ENCODE peak calls at places on chromosomes 5 and 9, in four cellular contexts. Q, G, U and D are unnamed samples. For H3K4me1, the result is how much of the 10 kb centered on the place peaks cover.

GRCh38 chr9:35618325-35618727 is at the start of gene CD72:
- DNase-seq in Q (no peak), G (no peak), U (peak), D (no peak)

GRCh38 chr5:135075621-135076585 is 41.9 kb upstream of the PITX1 start:
- DNase-seq in Q (no peak), G (no peak), U (no peak), D (no peak)

GRCh38 chr5:135448071-135448704 is 1.0 kb upstream of the DCANP1 start:
- DNase-seq in Q (no peak), G (no peak), U (no peak), D (no peak)

GRCh38 chr5:39638803-39639202 is 214.0 kb upstream of the DAB2 start:
- DNase-seq in Q (no peak), G (no peak), U (no peak), D (no peak)

GRCh38 chr9:98861881-98862501 is 54.5 kb downstream of the GALNT12 start:
- DNase-seq in Q (no peak), G (no peak), U (no peak), D (no peak)

GRCh38 chr9:137241490-137242328 is 622 bp downstream of the TUBB4B start:
- DNase-seq in Q (no peak), G (no peak), U (peak), D (peak)

GRCh38 chr5:155699385-155699784 is 627.6 kb upstream of the SGCD start:
- DNase-seq in Q (no peak), G (no peak), U (no peak), D (no peak)

GRCh38 chr5:60852317-60852716 is 8.2 kb upstream of the ELOVL7 start:
- DNase-seq in Q (no peak), G (no peak), U (no peak), D (no peak)

GRCh38 chr5:88672644-88673493 is 210.1 kb downstream of the MEF2C start:
- DNase-seq in Q (peak), G (no peak), U (no peak), D (no peak)

GRCh38 chr5:102312586-102312985 is 16.5 kb upstream of the SLCO4C1 start:
- DNase-seq in Q (no peak), G (no peak), U (no peak), D (no peak)

GRCh38 chr5:121366515-121366914 is 485.2 kb upstream of the FTMT start:
- DNase-seq in Q (no peak), G (no peak), U (no peak), D (no peak)

GRCh38 chr9:71766663-71767062 is 1.6 kb downstream of the CEMIP2 start:
- DNase-seq in Q (no peak), G (peak), U (no peak), D (no peak)

GRCh38 chr5:126745259-126745992 is 31.5 kb upstream of the LMNB1 start:
- DNase-seq in Q (no peak), G (no peak), U (no peak), D (no peak)

GRCh38 chr9:134633362-134634142 is 8.1 kb upstream of the COL5A1 start:
- DNase-seq in Q (no peak), G (no peak), U (no peak), D (no peak)

GRCh38 chr9:6415266-6415665 is 2.3 kb downstream of the UHRF2 start:
- DNase-seq in Q (no peak), G (no peak), U (no peak), D (peak)

GRCh38 chr9:126326228-126327015 is at the start of gene MVB12B:
- DNase-seq in Q (no peak), G (no peak), U (peak), D (peak)

GRCh38 chr9:32866292-32866691 is 83.0 kb downstream of the TMEM215 start:
- DNase-seq in Q (no peak), G (no peak), U (no peak), D (no peak)

GRCh38 chr5:141605523-141606277 is 13.1 kb downstream of the DIAPH1 start:
- DNase-seq in Q (no peak), G (peak), U (no peak), D (no peak)

GRCh38 chr5:172113036-172113435 is 75.0 kb downstream of the STK10 start:
- DNase-seq in Q (no peak), G (peak), U (no peak), D (no peak)

GRCh38 chr5:154107010-154107409 is 68.2 kb downstream of the MFAP3 start:
- DNase-seq in Q (no peak), G (no peak), U (no peak), D (no peak)

GRCh38 chr5:154087260-154087659 is 48.5 kb downstream of the MFAP3 start:
- DNase-seq in Q (no peak), G (no peak), U (no peak), D (no peak)

GRCh38 chr9:71096431-71097108 is 24.9 kb downstream of the TRPM3 start:
- DNase-seq in Q (no peak), G (no peak), U (no peak), D (no peak)

DNA sequence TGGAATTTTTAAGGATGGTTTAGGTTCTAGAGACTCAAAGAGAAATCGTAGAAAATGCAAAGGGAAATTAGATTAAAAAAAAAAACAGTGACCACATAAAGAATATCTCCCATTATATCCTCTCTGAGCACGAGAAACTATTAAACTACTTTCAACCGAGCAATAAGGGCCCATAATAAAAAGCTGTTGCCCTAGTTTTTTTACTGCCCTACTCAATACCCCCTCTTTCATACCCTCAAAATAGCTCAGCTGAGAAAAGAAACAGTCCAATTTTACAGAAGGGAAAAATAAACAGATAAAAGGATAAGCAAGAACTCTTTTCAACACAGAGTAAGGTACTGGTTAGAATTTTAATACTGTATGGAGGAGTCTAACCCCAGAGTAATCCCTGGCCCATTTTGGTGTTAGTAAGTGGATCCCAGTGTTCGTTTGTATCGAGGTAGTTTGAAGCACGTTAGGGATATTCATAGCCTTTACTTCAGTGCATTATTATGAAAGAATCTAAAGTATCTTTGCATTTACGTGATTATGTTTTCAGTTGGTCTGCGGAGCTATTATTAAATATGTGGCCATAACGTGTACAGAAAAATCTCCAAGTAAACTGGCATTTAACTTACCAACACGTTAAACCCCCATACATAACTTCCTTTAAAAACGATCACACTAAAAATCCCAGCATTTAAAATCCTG is 980 bp upstream of the RHOBTB3 start:
- DNase-seq in Q (no peak), G (no peak), U (no peak), D (no peak)
- H3K4me1 ChIP-seq in Q (under half), G (under half), U (under half), D (under half)

GRCh38 chr9:120780367-120780766 is 12.8 kb downstream of the FBXW2 start:
- DNase-seq in Q (no peak), G (no peak), U (no peak), D (no peak)
- TF ChIP-seq NRF1 in Q (no peak), G (no peak), U (no peak), D (no peak)

DNA sequence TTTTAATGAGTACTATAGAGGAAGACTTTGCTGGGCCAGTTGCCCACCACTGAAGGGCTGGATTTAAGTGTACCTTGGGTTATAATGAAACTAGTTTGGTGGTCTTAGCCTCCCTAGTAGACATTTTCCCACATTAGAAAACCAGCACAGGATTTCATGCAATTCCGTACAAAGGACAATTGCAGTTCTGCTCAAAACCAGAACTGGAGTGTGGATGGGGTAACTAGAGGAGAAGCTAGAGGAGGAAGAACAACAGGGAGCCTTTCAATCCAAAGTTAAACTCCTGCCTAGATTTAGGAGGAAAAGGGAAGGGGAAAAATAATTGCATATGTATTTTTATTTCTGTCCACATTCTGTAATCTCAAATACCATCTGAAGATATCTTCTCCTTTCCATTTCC is 97.5 kb upstream of the SSBP2 start:
- DNase-seq in Q (no peak), G (no peak), U (no peak), D (no peak)
- H3K4me1 ChIP-seq in Q (under half), G (under half), U (under half), D (under half)

GRCh38 chr9:17859987-17860386 is 281.1 kb downstream of the SH3GL2 start:
- DNase-seq in Q (no peak), G (no peak), U (no peak), D (no peak)

GRCh38 chr9:17862081-17862480 is 283.2 kb downstream of the SH3GL2 start:
- DNase-seq in Q (no peak), G (no peak), U (no peak), D (no peak)

GRCh38 chr9:17859228-17859627 is 280.4 kb downstream of the SH3GL2 start:
- DNase-seq in Q (no peak), G (no peak), U (no peak), D (no peak)

DNA sequence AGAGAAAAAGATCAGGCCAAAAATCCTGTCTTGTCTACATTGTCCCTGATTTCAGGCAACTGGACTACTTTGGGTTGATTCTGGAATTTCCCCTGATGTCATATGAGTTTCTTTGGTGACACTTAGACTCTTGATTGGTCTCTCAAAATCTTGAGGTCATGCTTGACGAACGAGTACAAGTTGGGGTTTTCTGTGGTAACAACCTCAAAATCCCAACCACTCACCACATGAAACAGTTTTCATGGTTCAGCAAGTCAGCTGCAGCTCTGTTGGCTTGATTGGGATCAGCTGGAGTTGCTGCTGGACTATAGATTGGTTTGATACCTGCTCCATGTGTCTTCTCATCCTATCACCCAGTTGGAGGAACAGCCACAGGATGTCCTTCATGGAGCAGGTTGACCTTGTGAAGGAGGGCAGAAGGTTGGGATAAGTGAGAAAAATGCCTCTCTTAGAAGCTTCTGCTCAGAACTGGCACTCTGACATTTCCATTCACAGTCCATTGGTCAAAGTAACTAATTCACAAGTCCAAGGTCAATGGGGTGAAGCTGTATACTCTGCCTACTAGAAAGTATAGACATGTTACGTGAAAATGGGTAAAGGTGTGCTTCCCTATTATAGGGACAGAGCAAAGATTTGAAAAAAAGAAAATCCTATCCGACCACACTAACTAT is 284.5 kb downstream of the SH3GL2 start:
- DNase-seq in Q (no peak), G (peak), U (no peak), D (no peak)
- TF ChIP-seq NRF1 in Q (no peak), G (no peak), U (no peak), D (no peak)

GRCh38 chr5:34538026-34538672 is 118.0 kb upstream of the RAI14 start:
- DNase-seq in Q (no peak), G (no peak), U (peak), D (no peak)
- H3K4me1 ChIP-seq in Q (under half), G (under half), U (under half), D (under half)

DNA sequence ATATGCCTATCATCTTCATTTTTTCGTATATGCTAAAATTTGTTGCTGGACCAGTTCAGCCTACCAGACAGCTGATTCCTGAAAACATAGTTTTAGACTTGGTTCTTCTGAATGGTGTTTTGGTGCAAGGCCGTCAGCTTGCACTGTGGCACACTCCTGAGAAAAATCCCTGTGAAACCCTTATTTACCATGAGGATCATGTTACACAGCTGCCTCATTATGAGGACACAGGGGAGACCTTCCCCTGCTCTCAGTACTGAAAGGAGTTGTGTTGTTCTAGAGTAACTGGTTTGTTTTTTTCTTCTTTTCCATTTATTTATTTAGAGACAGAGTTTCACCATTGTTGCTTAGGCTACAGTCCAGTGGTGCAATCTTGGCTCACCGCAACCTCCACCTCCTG is 37.6 kb downstream of the MAST4 start:
- DNase-seq in Q (no peak), G (no peak), U (no peak), D (no peak)
- TF ChIP-seq NRF1 in Q (no peak), G (no peak), U (no peak), D (no peak)

GRCh38 chr5:127867006-127867788 is 164.0 kb downstream of the CCDC192 start:
- DNase-seq in Q (no peak), G (no peak), U (no peak), D (no peak)

GRCh38 chr5:127872494-127872893 is 169.3 kb downstream of the CCDC192 start:
- DNase-seq in Q (no peak), G (no peak), U (no peak), D (no peak)

GRCh38 chr5:127870914-127871313 is 167.7 kb downstream of the CCDC192 start:
- DNase-seq in Q (no peak), G (no peak), U (no peak), D (no peak)

GRCh38 chr5:127875235-127876021 is 172.2 kb downstream of the CCDC192 start:
- DNase-seq in Q (peak), G (peak), U (peak), D (peak)

GRCh38 chr5:127871448-127872153 is 168.4 kb downstream of the CCDC192 start:
- DNase-seq in Q (no peak), G (no peak), U (no peak), D (no peak)
- H3K4me1 ChIP-seq in Q (under half), G (under half), U (under half), D (under half)

GRCh38 chr5:119583684-119584083 is 45.7 kb upstream of the FAM170A start:
- DNase-seq in Q (no peak), G (peak), U (no peak), D (no peak)
- TF ChIP-seq NRF1 in Q (no peak), G (no peak), U (no peak), D (no peak)

GRCh38 chr9:129138144-129138462 is 26.9 kb downstream of the PTPA start:
- DNase-seq in Q (no peak), G (no peak), U (no peak), D (no peak)
- H3K4me1 ChIP-seq in Q (under half), G (under half), U (under half), D (under half)